ENCODE peak calls at places on chromosomes 12 and 14, in nine cellular contexts. One of them, this sample, is unnamed.

GRCh38 chr12:68344126-68344525 is 12.0 kb upstream of the MDM1 start:
- DNase-seq in activated B cell treated with CpG ODN at 0.5 μM for 24 hours: no peak
- DNase-seq in HEK293T: no peak
- DNase-seq in T-helper 2 cell: no peak
- DNase-seq in stimulated activated CD4-positive, alpha-beta T cell treated with anti-CD3 and anti-CD28 coated beads, TNF-alpha, amount 100 ng/mL, for 48 hours: no peak
- DNase-seq in ecto neural progenitor cell: no peak
- DNase-seq in dermis microvascular lymphatic vessel endothelial cell: no peak
- DNase-seq in SHP77: no peak
- DNase-seq in cardiac muscle cell: no peak
- DNase-seq in this sample: no peak

GRCh38 chr14:68709007-68709406 is 83.9 kb downstream of the ZFP36L1 start:
- DNase-seq in activated B cell treated with CpG ODN at 0.5 μM for 24 hours: no peak
- DNase-seq in HEK293T: no peak
- DNase-seq in T-helper 2 cell: no peak
- DNase-seq in stimulated activated CD4-positive, alpha-beta T cell treated with anti-CD3 and anti-CD28 coated beads, TNF-alpha, amount 100 ng/mL, for 48 hours: no peak
- DNase-seq in ecto neural progenitor cell: no peak
- DNase-seq in dermis microvascular lymphatic vessel endothelial cell: no peak
- DNase-seq in SHP77: no peak
- DNase-seq in cardiac muscle cell: no peak
- DNase-seq in this sample: no peak

GRCh38 chr12:107131832-107132616 is 38.7 kb upstream of the CRY1 start:
- DNase-seq in activated B cell treated with CpG ODN at 0.5 μM for 24 hours: no peak
- DNase-seq in HEK293T: peak; percentile 67
- DNase-seq in T-helper 2 cell: no peak
- DNase-seq in stimulated activated CD4-positive, alpha-beta T cell treated with anti-CD3 and anti-CD28 coated beads, TNF-alpha, amount 100 ng/mL, for 48 hours: no peak
- DNase-seq in ecto neural progenitor cell: no peak
- DNase-seq in dermis microvascular lymphatic vessel endothelial cell: peak; percentile 57
- DNase-seq in SHP77: peak; percentile 37
- DNase-seq in cardiac muscle cell: peak; percentile 79
- DNase-seq in this sample: peak; percentile 18

GRCh38 chr14:24252289-24253124 is 10.1 kb upstream of the TINF2 start:
- DNase-seq in activated B cell treated with CpG ODN at 0.5 μM for 24 hours: no peak
- DNase-seq in HEK293T: no peak
- DNase-seq in T-helper 2 cell: no peak
- DNase-seq in stimulated activated CD4-positive, alpha-beta T cell treated with anti-CD3 and anti-CD28 coated beads, TNF-alpha, amount 100 ng/mL, for 48 hours: no peak
- DNase-seq in ecto neural progenitor cell: no peak
- DNase-seq in dermis microvascular lymphatic vessel endothelial cell: no peak
- DNase-seq in SHP77: no peak
- DNase-seq in cardiac muscle cell: no peak
- DNase-seq in this sample: no peak

GRCh38 chr12:65335021-65335714 is 56.7 kb downstream of the MSRB3 start:
- DNase-seq in activated B cell treated with CpG ODN at 0.5 μM for 24 hours: no peak
- DNase-seq in HEK293T: no peak
- DNase-seq in T-helper 2 cell: no peak
- DNase-seq in stimulated activated CD4-positive, alpha-beta T cell treated with anti-CD3 and anti-CD28 coated beads, TNF-alpha, amount 100 ng/mL, for 48 hours: no peak
- DNase-seq in ecto neural progenitor cell: no peak
- DNase-seq in dermis microvascular lymphatic vessel endothelial cell: peak; percentile 43
- DNase-seq in SHP77: no peak
- DNase-seq in cardiac muscle cell: no peak
- DNase-seq in this sample: peak; percentile 21

GRCh38 chr12:15662303-15662980 is 126.7 kb downstream of the EPS8 start:
- DNase-seq in activated B cell treated with CpG ODN at 0.5 μM for 24 hours: no peak
- DNase-seq in HEK293T: no peak
- DNase-seq in T-helper 2 cell: no peak
- DNase-seq in stimulated activated CD4-positive, alpha-beta T cell treated with anti-CD3 and anti-CD28 coated beads, TNF-alpha, amount 100 ng/mL, for 48 hours: no peak
- DNase-seq in ecto neural progenitor cell: no peak
- DNase-seq in dermis microvascular lymphatic vessel endothelial cell: peak; percentile 64
- DNase-seq in SHP77: no peak
- DNase-seq in cardiac muscle cell: no peak
- DNase-seq in this sample: no peak

GRCh38 chr12:131575371-131575770 is 135.5 kb upstream of the SFSWAP start:
- DNase-seq in activated B cell treated with CpG ODN at 0.5 μM for 24 hours: no peak
- DNase-seq in HEK293T: no peak
- DNase-seq in T-helper 2 cell: no peak
- DNase-seq in stimulated activated CD4-positive, alpha-beta T cell treated with anti-CD3 and anti-CD28 coated beads, TNF-alpha, amount 100 ng/mL, for 48 hours: no peak
- DNase-seq in ecto neural progenitor cell: peak; percentile 50
- DNase-seq in dermis microvascular lymphatic vessel endothelial cell: no peak
- DNase-seq in SHP77: no peak
- DNase-seq in cardiac muscle cell: no peak
- DNase-seq in this sample: no peak

GRCh38 chr14:22265319-22266140 is 323.5 kb downstream of the DAD1 start:
- DNase-seq in activated B cell treated with CpG ODN at 0.5 μM for 24 hours: no peak
- DNase-seq in HEK293T: no peak
- DNase-seq in T-helper 2 cell: no peak
- DNase-seq in stimulated activated CD4-positive, alpha-beta T cell treated with anti-CD3 and anti-CD28 coated beads, TNF-alpha, amount 100 ng/mL, for 48 hours: no peak
- DNase-seq in ecto neural progenitor cell: no peak
- DNase-seq in dermis microvascular lymphatic vessel endothelial cell: no peak
- DNase-seq in SHP77: no peak
- DNase-seq in cardiac muscle cell: no peak
- DNase-seq in this sample: no peak

GRCh38 chr12:127381681-127382080 is 885.3 kb upstream of the TMEM132C start:
- DNase-seq in activated B cell treated with CpG ODN at 0.5 μM for 24 hours: no peak
- DNase-seq in HEK293T: no peak
- DNase-seq in T-helper 2 cell: no peak
- DNase-seq in stimulated activated CD4-positive, alpha-beta T cell treated with anti-CD3 and anti-CD28 coated beads, TNF-alpha, amount 100 ng/mL, for 48 hours: no peak
- DNase-seq in ecto neural progenitor cell: no peak
- DNase-seq in dermis microvascular lymphatic vessel endothelial cell: no peak
- DNase-seq in SHP77: no peak
- DNase-seq in cardiac muscle cell: no peak
- DNase-seq in this sample: no peak

GRCh38 chr12:100317371-100317770 is 39.5 kb upstream of the SLC17A8 start:
- DNase-seq in activated B cell treated with CpG ODN at 0.5 μM for 24 hours: no peak
- DNase-seq in HEK293T: no peak
- DNase-seq in T-helper 2 cell: no peak
- DNase-seq in stimulated activated CD4-positive, alpha-beta T cell treated with anti-CD3 and anti-CD28 coated beads, TNF-alpha, amount 100 ng/mL, for 48 hours: no peak
- DNase-seq in ecto neural progenitor cell: no peak
- DNase-seq in dermis microvascular lymphatic vessel endothelial cell: no peak
- DNase-seq in SHP77: no peak
- DNase-seq in cardiac muscle cell: no peak
- DNase-seq in this sample: no peak